ENCODE peak calls at places on chromosomes 6 and 20, in five cellular contexts. N is iris pigment epithelial cell, Q is NCI-H2029, B is psoas muscle, G is GM23338. Y is an unnamed sample.

GRCh38 chr6:33313709-33314514 is at the start of gene TAPBP:
- DNase-seq in N (peak), Q (peak), B (peak), G (peak), Y (peak)

GRCh38 chr6:17413313-17413750 is 19.9 kb downstream of the CAP2 start:
- DNase-seq in N (peak), Q (no peak), B (no peak), G (no peak), Y (no peak)

GRCh38 chr6:137906020-137906472 is 39.0 kb downstream of the TNFAIP3 start:
- DNase-seq in N (no peak), Q (no peak), B (no peak), G (no peak), Y (no peak)

GRCh38 chr6:31468316-31468715 is 29.6 kb upstream of the MICB start:
- DNase-seq in N (no peak), Q (no peak), B (no peak), G (no peak), Y (no peak)

GRCh38 chr6:1023229-1023628 is 288.7 kb upstream of the FOXQ1 start:
- DNase-seq in N (no peak), Q (no peak), B (no peak), G (no peak), Y (no peak)

GRCh38 chr6:131470549-131470948 is 102.5 kb upstream of the ARG1 start:
- DNase-seq in N (no peak), Q (no peak), B (no peak), G (no peak), Y (no peak)

GRCh38 chr20:22686097-22686496 is 101.7 kb upstream of the FOXA2 start:
- DNase-seq in N (peak), Q (peak), B (peak), G (peak), Y (peak)

GRCh38 chr6:32952817-32953739 is at the start of gene HLA-DMA:
- DNase-seq in N (peak), Q (peak), B (peak), G (peak), Y (peak)

GRCh38 chr20:50346372-50347347 is 156.0 kb downstream of the CEBPB start:
- DNase-seq in N (peak), Q (peak), B (peak), G (no peak), Y (peak)

GRCh38 chr6:5665173-5665572 is 341.6 kb downstream of the NRN1 start:
- DNase-seq in N (no peak), Q (no peak), B (no peak), G (no peak), Y (peak)

GRCh38 chr6:36318690-36319435 is 17.8 kb downstream of the BNIP5 start:
- DNase-seq in N (no peak), Q (peak), B (no peak), G (peak), Y (peak)

GRCh38 chr6:24936641-24937317 is 1.0 kb upstream of the RIPOR2 start:
- DNase-seq in N (no peak), Q (no peak), B (no peak), G (no peak), Y (no peak)

GRCh38 chr6:38064431-38064830 is 244.9 kb downstream of the ZFAND3 start:
- DNase-seq in N (peak), Q (no peak), B (no peak), G (no peak), Y (no peak)

Y was measured in NCI-H510A treated with DMSO at 0.1 percent for 48 hours.